ENCODE peak calls at places on chromosomes 12 and 14, in ten cellular contexts. Q is HT-29; W is GM06990; K is HL-60; C is Kasumi-1; E is AG09309; G is stimulated activated CD4-positive, alpha-beta T cell treated with anti-CD3 and anti-CD28 coated beads, Interleukin-12 subunit alpha, Interleukin-12 subunit beta, amount 100 ng/mL, for 24 hours; Z is body of pancreas; V is activated CD8-positive, alpha-beta memory T cell treated with anti-CD3 and anti-CD28 coated beads for 1 hour; D is thyroid gland. X is an unnamed sample.

GRCh38 chr14:23933706-23934105 is 19.9 kb upstream of the DHRS4 start:
- DNase-seq in Q (no peak), W (no peak), K (no peak), C (no peak), E (no peak), G (no peak), Z (no peak), V (no peak), D (no peak), X (no peak)

GRCh38 chr12:22974865-22975264 is 349.9 kb downstream of the ETNK1 start:
- DNase-seq in Q (peak; percentile 24), W (no peak), K (no peak), C (no peak), E (peak; percentile 41), G (no peak), Z (no peak), V (no peak), D (no peak), X (no peak)

GRCh38 chr14:71621276-71621675 is 311.0 kb upstream of the RGS6 start:
- DNase-seq in Q (no peak), W (no peak), K (no peak), C (no peak), E (no peak), G (no peak), Z (no peak), V (no peak), D (no peak), X (no peak)

GRCh38 chr14:95313707-95314106 is 6.0 kb downstream of the CLMN start:
- DNase-seq in Q (no peak), W (no peak), K (peak; percentile 95), C (peak; percentile 3), E (peak; percentile 13), G (no peak), Z (peak; percentile 70), V (no peak), D (peak; percentile 13), X (peak; percentile 39)

GRCh38 chr14:80946797-80947196 is 5.3 kb upstream of the CEP128 start:
- DNase-seq in Q (no peak), W (no peak), K (no peak), C (no peak), E (no peak), G (no peak), Z (no peak), V (no peak), D (no peak), X (no peak)

GRCh38 chr14:61603736-61604135 is 91.6 kb upstream of the HIF1A start:
- DNase-seq in Q (no peak), W (no peak), K (peak; percentile 11), C (no peak), E (no peak), G (no peak), Z (no peak), V (no peak), D (no peak), X (no peak)

GRCh38 chr12:3683670-3684069 is 69.2 kb downstream of the CRACR2A start:
- DNase-seq in Q (no peak), W (no peak), K (no peak), C (no peak), E (no peak), G (no peak), Z (no peak), V (no peak), D (no peak), X (no peak)

GRCh38 chr12:114726092-114726710 is 42.2 kb upstream of the TBX3 start:
- DNase-seq in Q (no peak), W (no peak), K (no peak), C (no peak), E (no peak), G (no peak), Z (no peak), V (no peak), D (no peak), X (no peak)

GRCh38 chr14:72177246-72177645 is 245.0 kb downstream of the RGS6 start:
- DNase-seq in Q (no peak), W (no peak), K (no peak), C (no peak), E (no peak), G (no peak), Z (no peak), V (no peak), D (no peak), X (no peak)

GRCh38 chr12:59578239-59578638 is 17.6 kb upstream of the SLC16A7 start:
- DNase-seq in Q (no peak), W (no peak), K (no peak), C (no peak), E (no peak), G (no peak), Z (no peak), V (no peak), D (no peak), X (no peak)

GRCh38 chr12:89244536-89244935 is 107.8 kb downstream of the DUSP6 start:
- DNase-seq in Q (no peak), W (peak; percentile 48), K (peak; percentile 92), C (peak; percentile 86), E (no peak), G (no peak), Z (no peak), V (no peak), D (no peak), X (peak; percentile 6)

GRCh38 chr14:23141706-23142467 is 22.8 kb upstream of the CEBPE start:
- DNase-seq in Q (no peak), W (no peak), K (no peak), C (no peak), E (no peak), G (no peak), Z (peak; percentile 85), V (no peak), D (peak; percentile 61), X (no peak)

GRCh38 chr12:124457287-124458219 is 109.9 kb downstream of the NCOR2 start:
- DNase-seq in Q (no peak), W (peak; percentile 78), K (peak; percentile 92), C (peak; percentile 93), E (no peak), G (no peak), Z (peak; percentile 39), V (no peak), D (peak; percentile 28), X (peak; percentile 78)

GRCh38 chr12:99658950-99659349 is 11.4 kb downstream of the GARIN6 start:
- DNase-seq in Q (no peak), W (no peak), K (no peak), C (no peak), E (no peak), G (no peak), Z (no peak), V (no peak), D (no peak), X (no peak)

GRCh38 chr14:67426161-67426560 is 14.2 kb upstream of the PLEK2 start:
- DNase-seq in Q (no peak), W (no peak), K (no peak), C (no peak), E (no peak), G (no peak), Z (no peak), V (no peak), D (peak; percentile 77), X (no peak)

GRCh38 chr14:32950584-32950983 is 11.9 kb downstream of the NPAS3 start:
- DNase-seq in Q (no peak), W (no peak), K (no peak), C (no peak), E (no peak), G (no peak), Z (no peak), V (no peak), D (no peak), X (no peak)

GRCh38 chr12:77537648-77538047 is 293.0 kb upstream of the NAV3 start:
- DNase-seq in Q (no peak), W (no peak), K (no peak), C (no peak), E (no peak), G (no peak), Z (no peak), V (no peak), D (no peak), X (no peak)

GRCh38 chr12:76952995-76953394 is 74.2 kb upstream of the CSRP2 start:
- DNase-seq in Q (peak; percentile 8), W (no peak), K (no peak), C (no peak), E (no peak), G (no peak), Z (no peak), V (no peak), D (no peak), X (no peak)

GRCh38 chr12:104687823-104688573 is 231.2 kb downstream of the CHST11 start:
- DNase-seq in Q (no peak), W (no peak), K (peak; percentile 93), C (peak; percentile 90), E (no peak), G (peak; percentile 15), Z (no peak), V (no peak), D (no peak), X (no peak)

GRCh38 chr12:16281157-16281556 is 3.7 kb upstream of the SLC15A5 start:
- DNase-seq in Q (no peak), W (no peak), K (no peak), C (no peak), E (no peak), G (no peak), Z (no peak), V (no peak), D (no peak), X (no peak)

GRCh38 chr14:92341791-92342190 is 18.8 kb downstream of the SLC24A4 start:
- DNase-seq in Q (no peak), W (no peak), K (no peak), C (no peak), E (no peak), G (no peak), Z (no peak), V (no peak), D (no peak), X (no peak)

GRCh38 chr14:91220581-91221000 is 23.9 kb downstream of the GPR68 start:
- DNase-seq in Q (no peak), W (no peak), K (no peak), C (no peak), E (no peak), G (no peak), Z (no peak), V (no peak), D (no peak), X (no peak)

GRCh38 chr14:94500264-94500663 is 9.0 kb downstream of the SERPINA12 start:
- DNase-seq in Q (no peak), W (no peak), K (no peak), C (no peak), E (no peak), G (no peak), Z (no peak), V (no peak), D (no peak), X (no peak)

GRCh38 chr12:51183816-51184215 is 10.9 kb upstream of the TFCP2 start:
- DNase-seq in Q (peak; percentile 42), W (no peak), K (no peak), C (no peak), E (no peak), G (no peak), Z (peak; percentile 96), V (no peak), D (peak; percentile 94), X (no peak)

GRCh38 chr12:76999157-76999556 is 66.2 kb downstream of the E2F7 start:
- DNase-seq in Q (no peak), W (no peak), K (no peak), C (no peak), E (no peak), G (no peak), Z (no peak), V (no peak), D (no peak), X (no peak)

GRCh38 chr12:124389537-124390441 is 94.9 kb downstream of the RFLNA start:
- DNase-seq in Q (peak; percentile 69), W (no peak), K (no peak), C (no peak), E (no peak), G (no peak), Z (no peak), V (no peak), D (no peak), X (no peak)

GRCh38 chr14:102530828-102531478 is 21.4 kb upstream of the ANKRD9 start:
- DNase-seq in Q (no peak), W (no peak), K (no peak), C (no peak), E (no peak), G (no peak), Z (no peak), V (no peak), D (peak; percentile 18), X (no peak)

GRCh38 chr12:6819069-6820030 is 2.3 kb upstream of the GPR162 start:
- DNase-seq in Q (no peak), W (no peak), K (no peak), C (no peak), E (no peak), G (no peak), Z (no peak), V (no peak), D (no peak), X (no peak)

X was measured in GM10248.